ENCODE peak calls at places on chromosomes 1 and 21, in ten cellular contexts. One of them, this sample, is unnamed.

GRCh38 chr1:64043976-64044375 is 159.4 kb upstream of the UBE2U start:
- DNase-seq in mesothelial cell of epicardium: no peak
- DNase-seq in neural progenitor cell: peak; percentile 45
- DNase-seq in astrocyte of the spinal cord: peak; percentile 90
- DNase-seq in WTC11: no peak
- DNase-seq in testis: no peak
- DNase-seq in fibroblast of the aortic adventitia: peak; percentile 74
- DNase-seq in heart right ventricle: no peak
- DNase-seq in coronary artery: peak; percentile 81
- DNase-seq in uterus: peak; percentile 17
- DNase-seq in this sample: no peak

GRCh38 chr21:39386194-39386593 is 37.3 kb upstream of the HMGN1 start:
- DNase-seq in mesothelial cell of epicardium: no peak
- DNase-seq in neural progenitor cell: no peak
- DNase-seq in astrocyte of the spinal cord: peak; percentile 5
- DNase-seq in WTC11: no peak
- DNase-seq in testis: peak; percentile 56
- DNase-seq in fibroblast of the aortic adventitia: peak; percentile 43
- DNase-seq in heart right ventricle: peak; percentile 31
- DNase-seq in coronary artery: no peak
- DNase-seq in uterus: peak; percentile 43
- DNase-seq in this sample: no peak

GRCh38 chr1:209428241-209428921 is 155.1 kb upstream of the CAMK1G start:
- DNase-seq in mesothelial cell of epicardium: peak; percentile 27
- DNase-seq in neural progenitor cell: peak; percentile 82
- DNase-seq in astrocyte of the spinal cord: no peak
- DNase-seq in WTC11: peak; percentile 73
- DNase-seq in testis: no peak
- DNase-seq in fibroblast of the aortic adventitia: no peak
- DNase-seq in heart right ventricle: no peak
- DNase-seq in coronary artery: peak; percentile 33
- DNase-seq in uterus: no peak
- DNase-seq in this sample: no peak

GRCh38 chr1:109370712-109371270 is 26.9 kb downstream of the SORT1 start:
- DNase-seq in mesothelial cell of epicardium: no peak
- DNase-seq in neural progenitor cell: no peak
- DNase-seq in astrocyte of the spinal cord: peak; percentile 96
- DNase-seq in WTC11: no peak
- DNase-seq in testis: no peak
- DNase-seq in fibroblast of the aortic adventitia: peak; percentile 73
- DNase-seq in heart right ventricle: no peak
- DNase-seq in coronary artery: no peak
- DNase-seq in uterus: no peak
- DNase-seq in this sample: no peak

GRCh38 chr21:46637952-46638746 is 2.7 kb downstream of the PRMT2 start:
- DNase-seq in mesothelial cell of epicardium: no peak
- DNase-seq in neural progenitor cell: no peak
- DNase-seq in astrocyte of the spinal cord: no peak
- DNase-seq in WTC11: no peak
- DNase-seq in testis: no peak
- DNase-seq in fibroblast of the aortic adventitia: no peak
- DNase-seq in heart right ventricle: no peak
- DNase-seq in coronary artery: no peak
- DNase-seq in uterus: no peak
- DNase-seq in this sample: no peak

GRCh38 chr1:188857526-188858087 is 1620.1 kb downstream of the BRINP3 start:
- DNase-seq in mesothelial cell of epicardium: no peak
- DNase-seq in neural progenitor cell: no peak
- DNase-seq in astrocyte of the spinal cord: no peak
- DNase-seq in WTC11: no peak
- DNase-seq in testis: peak; percentile 38
- DNase-seq in fibroblast of the aortic adventitia: no peak
- DNase-seq in heart right ventricle: no peak
- DNase-seq in coronary artery: no peak
- DNase-seq in uterus: no peak
- DNase-seq in this sample: no peak

GRCh38 chr21:41121785-41122415 is 46.1 kb upstream of the BACE2 start:
- DNase-seq in mesothelial cell of epicardium: no peak
- DNase-seq in neural progenitor cell: peak; percentile 83
- DNase-seq in astrocyte of the spinal cord: peak; percentile 71
- DNase-seq in WTC11: peak; percentile 90
- DNase-seq in testis: peak; percentile 96
- DNase-seq in fibroblast of the aortic adventitia: peak; percentile 81
- DNase-seq in heart right ventricle: peak; percentile 84
- DNase-seq in coronary artery: peak; percentile 84
- DNase-seq in uterus: peak; percentile 81
- DNase-seq in this sample: peak; percentile 71

GRCh38 chr1:36910886-36911540 is 123.3 kb downstream of the GRIK3 start:
- DNase-seq in mesothelial cell of epicardium: no peak
- DNase-seq in neural progenitor cell: no peak
- DNase-seq in astrocyte of the spinal cord: no peak
- DNase-seq in WTC11: no peak
- DNase-seq in testis: no peak
- DNase-seq in fibroblast of the aortic adventitia: no peak
- DNase-seq in heart right ventricle: no peak
- DNase-seq in coronary artery: no peak
- DNase-seq in uterus: no peak
- DNase-seq in this sample: no peak

GRCh38 chr1:82483146-82483545 is 682.4 kb downstream of the ADGRL2 start:
- DNase-seq in mesothelial cell of epicardium: no peak
- DNase-seq in neural progenitor cell: no peak
- DNase-seq in astrocyte of the spinal cord: no peak
- DNase-seq in WTC11: no peak
- DNase-seq in testis: no peak
- DNase-seq in fibroblast of the aortic adventitia: no peak
- DNase-seq in heart right ventricle: no peak
- DNase-seq in coronary artery: no peak
- DNase-seq in uterus: no peak
- DNase-seq in this sample: no peak
- TF ChIP-seq CTCF in mesothelial cell of epicardium: no peak
- TF ChIP-seq CTCF in neural progenitor cell: no peak
- TF ChIP-seq CTCF in astrocyte of the spinal cord: no peak
- TF ChIP-seq CTCF in WTC11: no peak
- TF ChIP-seq CTCF in testis: no peak
- TF ChIP-seq CTCF in fibroblast of the aortic adventitia: no peak
- TF ChIP-seq CTCF in heart right ventricle: no peak
- TF ChIP-seq CTCF in coronary artery: no peak
- TF ChIP-seq CTCF in uterus: no peak
- TF ChIP-seq CTCF in this sample: no peak

GRCh38 chr1:205570173-205570501 is 61.7 kb downstream of the ELK4 start:
- DNase-seq in mesothelial cell of epicardium: no peak
- DNase-seq in neural progenitor cell: no peak
- DNase-seq in astrocyte of the spinal cord: no peak
- DNase-seq in WTC11: no peak
- DNase-seq in testis: no peak
- DNase-seq in fibroblast of the aortic adventitia: no peak
- DNase-seq in heart right ventricle: no peak
- DNase-seq in coronary artery: no peak
- DNase-seq in uterus: no peak
- DNase-seq in this sample: no peak

GRCh38 chr1:205567716-205568115 is 63.2 kb downstream of the CDK18 start:
- DNase-seq in mesothelial cell of epicardium: no peak
- DNase-seq in neural progenitor cell: no peak
- DNase-seq in astrocyte of the spinal cord: no peak
- DNase-seq in WTC11: no peak
- DNase-seq in testis: no peak
- DNase-seq in fibroblast of the aortic adventitia: no peak
- DNase-seq in heart right ventricle: no peak
- DNase-seq in coronary artery: peak; percentile 49
- DNase-seq in uterus: no peak
- DNase-seq in this sample: no peak

GRCh38 chr1:205568469-205569361 is 63.1 kb downstream of the ELK4 start:
- DNase-seq in mesothelial cell of epicardium: no peak
- DNase-seq in neural progenitor cell: peak; percentile 42
- DNase-seq in astrocyte of the spinal cord: no peak
- DNase-seq in WTC11: no peak
- DNase-seq in testis: no peak
- DNase-seq in fibroblast of the aortic adventitia: no peak
- DNase-seq in heart right ventricle: no peak
- DNase-seq in coronary artery: peak; percentile 38
- DNase-seq in uterus: no peak
- DNase-seq in this sample: no peak

GRCh38 chr1:205569411-205570172 is 62.2 kb downstream of the ELK4 start:
- DNase-seq in mesothelial cell of epicardium: no peak
- DNase-seq in neural progenitor cell: no peak
- DNase-seq in astrocyte of the spinal cord: no peak
- DNase-seq in WTC11: no peak
- DNase-seq in testis: no peak
- DNase-seq in fibroblast of the aortic adventitia: no peak
- DNase-seq in heart right ventricle: no peak
- DNase-seq in coronary artery: no peak
- DNase-seq in uterus: no peak
- DNase-seq in this sample: no peak

GRCh38 chr1:205568135-205568468 is 63.6 kb downstream of the CDK18 start:
- DNase-seq in mesothelial cell of epicardium: no peak
- DNase-seq in neural progenitor cell: no peak
- DNase-seq in astrocyte of the spinal cord: no peak
- DNase-seq in WTC11: no peak
- DNase-seq in testis: no peak
- DNase-seq in fibroblast of the aortic adventitia: no peak
- DNase-seq in heart right ventricle: no peak
- DNase-seq in coronary artery: no peak
- DNase-seq in uterus: no peak
- DNase-seq in this sample: no peak
- TF ChIP-seq CTCF in mesothelial cell of epicardium: no peak
- TF ChIP-seq CTCF in neural progenitor cell: no peak
- TF ChIP-seq CTCF in astrocyte of the spinal cord: no peak
- TF ChIP-seq CTCF in WTC11: no peak
- TF ChIP-seq CTCF in testis: no peak
- TF ChIP-seq CTCF in fibroblast of the aortic adventitia: no peak
- TF ChIP-seq CTCF in heart right ventricle: no peak
- TF ChIP-seq CTCF in coronary artery: no peak
- TF ChIP-seq CTCF in uterus: no peak
- TF ChIP-seq CTCF in this sample: no peak

GRCh38 chr1:3067671-3068399 is 1.2 kb upstream of the PRDM16 start:
- DNase-seq in mesothelial cell of epicardium: no peak
- DNase-seq in neural progenitor cell: peak; percentile 49
- DNase-seq in astrocyte of the spinal cord: no peak
- DNase-seq in WTC11: peak; percentile 33
- DNase-seq in testis: no peak
- DNase-seq in fibroblast of the aortic adventitia: no peak
- DNase-seq in heart right ventricle: no peak
- DNase-seq in coronary artery: no peak
- DNase-seq in uterus: no peak
- DNase-seq in this sample: no peak

GRCh38 chr1:3068400-3069361 is at the start of gene PRDM16:
- DNase-seq in mesothelial cell of epicardium: peak; percentile 20
- DNase-seq in neural progenitor cell: peak; percentile 89
- DNase-seq in astrocyte of the spinal cord: peak; percentile 59
- DNase-seq in WTC11: peak; percentile 54
- DNase-seq in testis: peak; percentile 57
- DNase-seq in fibroblast of the aortic adventitia: peak; percentile 68
- DNase-seq in heart right ventricle: peak; percentile 47
- DNase-seq in coronary artery: no peak
- DNase-seq in uterus: peak; percentile 22
- DNase-seq in this sample: peak; percentile 46

GRCh38 chr1:3070654-3071506 is 1.9 kb downstream of the PRDM16 start:
- DNase-seq in mesothelial cell of epicardium: no peak
- DNase-seq in neural progenitor cell: peak; percentile 75
- DNase-seq in astrocyte of the spinal cord: peak; percentile 32
- DNase-seq in WTC11: peak; percentile 53
- DNase-seq in testis: no peak
- DNase-seq in fibroblast of the aortic adventitia: no peak
- DNase-seq in heart right ventricle: no peak
- DNase-seq in coronary artery: no peak
- DNase-seq in uterus: no peak
- DNase-seq in this sample: no peak

GRCh38 chr1:3070304-3070653 is 1.3 kb downstream of the PRDM16 start:
- DNase-seq in mesothelial cell of epicardium: no peak
- DNase-seq in neural progenitor cell: peak; percentile 73
- DNase-seq in astrocyte of the spinal cord: no peak
- DNase-seq in WTC11: no peak
- DNase-seq in testis: no peak
- DNase-seq in fibroblast of the aortic adventitia: no peak
- DNase-seq in heart right ventricle: no peak
- DNase-seq in coronary artery: no peak
- DNase-seq in uterus: no peak
- DNase-seq in this sample: no peak

GRCh38 chr1:3069491-3070303 is 694 bp downstream of the PRDM16 start:
- DNase-seq in mesothelial cell of epicardium: peak; percentile 29
- DNase-seq in neural progenitor cell: peak; percentile 88
- DNase-seq in astrocyte of the spinal cord: peak; percentile 65
- DNase-seq in WTC11: peak; percentile 51
- DNase-seq in testis: peak; percentile 69
- DNase-seq in fibroblast of the aortic adventitia: peak; percentile 81
- DNase-seq in heart right ventricle: peak; percentile 68
- DNase-seq in coronary artery: no peak
- DNase-seq in uterus: no peak
- DNase-seq in this sample: peak; percentile 56
- TF ChIP-seq CTCF in mesothelial cell of epicardium: peak; percentile 40
- TF ChIP-seq CTCF in neural progenitor cell: peak; percentile 67
- TF ChIP-seq CTCF in astrocyte of the spinal cord: peak; percentile 41
- TF ChIP-seq CTCF in WTC11: no peak
- TF ChIP-seq CTCF in testis: peak; percentile 18
- TF ChIP-seq CTCF in fibroblast of the aortic adventitia: peak; percentile 57
- TF ChIP-seq CTCF in heart right ventricle: peak; percentile 32
- TF ChIP-seq CTCF in coronary artery: no peak
- TF ChIP-seq CTCF in uterus: peak; percentile 22
- TF ChIP-seq CTCF in this sample: peak; percentile 62

GRCh38 chr1:178500936-178501554 is 4.3 kb upstream of the CLEC20A start:
- DNase-seq in mesothelial cell of epicardium: no peak
- DNase-seq in neural progenitor cell: no peak
- DNase-seq in astrocyte of the spinal cord: no peak
- DNase-seq in WTC11: peak; percentile 41
- DNase-seq in testis: peak; percentile 8
- DNase-seq in fibroblast of the aortic adventitia: no peak
- DNase-seq in heart right ventricle: no peak
- DNase-seq in coronary artery: no peak
- DNase-seq in uterus: no peak
- DNase-seq in this sample: no peak

GRCh38 chr1:178502330-178502714 is 5.6 kb upstream of the CLEC20A start:
- DNase-seq in mesothelial cell of epicardium: no peak
- DNase-seq in neural progenitor cell: no peak
- DNase-seq in astrocyte of the spinal cord: no peak
- DNase-seq in WTC11: no peak
- DNase-seq in testis: peak; percentile 9
- DNase-seq in fibroblast of the aortic adventitia: no peak
- DNase-seq in heart right ventricle: no peak
- DNase-seq in coronary artery: no peak
- DNase-seq in uterus: no peak
- DNase-seq in this sample: no peak

GRCh38 chr1:178502856-178503255 is 6.1 kb upstream of the CLEC20A start:
- DNase-seq in mesothelial cell of epicardium: no peak
- DNase-seq in neural progenitor cell: no peak
- DNase-seq in astrocyte of the spinal cord: no peak
- DNase-seq in WTC11: no peak
- DNase-seq in testis: no peak
- DNase-seq in fibroblast of the aortic adventitia: no peak
- DNase-seq in heart right ventricle: no peak
- DNase-seq in coronary artery: no peak
- DNase-seq in uterus: no peak
- DNase-seq in this sample: no peak

GRCh38 chr1:178500091-178500770 is 3.5 kb upstream of the CLEC20A start:
- DNase-seq in mesothelial cell of epicardium: no peak
- DNase-seq in neural progenitor cell: peak; percentile 25
- DNase-seq in astrocyte of the spinal cord: no peak
- DNase-seq in WTC11: no peak
- DNase-seq in testis: peak; percentile 3
- DNase-seq in fibroblast of the aortic adventitia: no peak
- DNase-seq in heart right ventricle: no peak
- DNase-seq in coronary artery: no peak
- DNase-seq in uterus: no peak
- DNase-seq in this sample: no peak

DNA sequence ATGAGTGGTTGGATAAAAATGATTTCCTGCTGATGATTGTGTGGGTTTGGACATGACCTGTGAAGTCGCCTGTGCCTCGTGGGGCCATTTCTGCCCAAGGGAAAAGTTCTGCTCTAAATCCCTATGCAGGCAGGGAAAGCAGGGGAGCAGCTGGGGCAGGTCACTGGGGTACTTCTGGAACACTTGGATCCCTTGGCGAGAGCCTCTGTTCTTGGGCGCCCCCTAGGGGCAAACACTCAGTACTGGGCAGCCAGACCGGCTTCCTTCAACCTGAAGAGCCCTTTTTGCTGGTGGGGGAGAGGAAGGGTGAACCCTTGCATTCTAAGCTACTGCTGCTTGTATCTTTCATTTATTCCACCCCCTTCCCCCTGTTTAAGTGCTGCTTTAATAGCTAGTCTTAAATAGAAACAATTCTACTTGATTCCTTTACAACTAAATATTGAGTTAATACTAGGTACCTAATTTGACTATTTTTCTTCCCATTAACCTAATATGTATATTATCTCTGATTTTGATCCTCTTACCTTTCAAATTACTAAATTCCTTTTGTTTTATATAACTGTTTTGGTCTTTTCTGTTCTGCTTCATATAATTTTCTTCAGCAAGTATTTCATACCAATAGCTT is 5.1 kb upstream of the CLEC20A start:
- DNase-seq in mesothelial cell of epicardium: peak; percentile 73
- DNase-seq in neural progenitor cell: peak; percentile 88
- DNase-seq in astrocyte of the spinal cord: peak; percentile 62
- DNase-seq in WTC11: peak; percentile 92
- DNase-seq in testis: peak; percentile 79
- DNase-seq in fibroblast of the aortic adventitia: peak; percentile 75
- DNase-seq in heart right ventricle: peak; percentile 66
- DNase-seq in coronary artery: no peak
- DNase-seq in uterus: peak; percentile 27
- DNase-seq in this sample: peak; percentile 73
- TF ChIP-seq CTCF in mesothelial cell of epicardium: peak; percentile 85
- TF ChIP-seq CTCF in neural progenitor cell: peak; percentile 90
- TF ChIP-seq CTCF in astrocyte of the spinal cord: peak; percentile 99
- TF ChIP-seq CTCF in WTC11: peak; percentile 97
- TF ChIP-seq CTCF in testis: peak; percentile 43
- TF ChIP-seq CTCF in fibroblast of the aortic adventitia: peak; percentile 99
- TF ChIP-seq CTCF in heart right ventricle: peak; percentile 75
- TF ChIP-seq CTCF in coronary artery: peak; percentile 83
- TF ChIP-seq CTCF in uterus: peak; percentile 58
- TF ChIP-seq CTCF in this sample: peak; percentile 88